ENCODE peak calls at places on chromosomes 13 and 19, in eight cellular contexts. A is foreskin fibroblast; H is CD4-positive, alpha-beta memory T cell; F is amniotic epithelial cell; Z is NB4; M is T-helper 17 cell; V is neural crest cell; T is fibroblast of lung. R is an unnamed sample.

GRCh38 chr13:40356011-40356410 is 310.4 kb downstream of the FOXO1 start:
- DNase-seq in Z (no peak), T (no peak), M (no peak), V (no peak), A (no peak), F (no peak), H (no peak), R (no peak)

GRCh38 chr19:14097532-14098151 is 7.1 kb upstream of the SAMD1 start:
- DNase-seq in Z (peak), V (no peak), H (no peak), T (no peak), M (no peak), A (no peak), F (no peak), R (peak)

GRCh38 chr13:105087941-105088340 is 1447.5 kb downstream of the EFNB2 start:
- DNase-seq in H (no peak), T (no peak), Z (no peak), F (no peak), V (no peak), M (no peak), A (no peak), R (no peak)

GRCh38 chr19:10544753-10545251 is 1.1 kb downstream of the ATG4D start:
- DNase-seq in T (no peak), A (peak), V (no peak), Z (peak), H (no peak), F (no peak), M (no peak), R (peak)

GRCh38 chr13:108155185-108156106 is 59.9 kb downstream of the LIG4 start:
- DNase-seq in A (peak), V (peak), M (peak), T (peak), H (peak), F (peak), Z (peak), R (peak)

GRCh38 chr13:76816394-76816793 is 69.8 kb downstream of the KCTD12 start:
- DNase-seq in A (no peak), H (no peak), V (no peak), T (no peak), F (no peak), Z (no peak), M (no peak), R (no peak)

GRCh38 chr19:36973021-36973843 is 57.1 kb downstream of the ZNF568 start:
- DNase-seq in F (peak), T (peak), H (peak), M (peak), V (no peak), A (peak), Z (no peak), R (peak)

GRCh38 chr13:57637515-57637914 is 6.0 kb downstream of the PCDH17 start:
- DNase-seq in T (no peak), H (no peak), M (no peak), V (no peak), A (no peak), F (no peak), Z (no peak), R (no peak)

GRCh38 chr19:33603377-33603776 is 18.4 kb upstream of the CHST8 start:
- DNase-seq in A (no peak), M (no peak), Z (no peak), V (no peak), F (no peak), H (no peak), T (no peak), R (no peak)

GRCh38 chr13:109569938-109570711 is 216.3 kb downstream of the IRS2 start:
- DNase-seq in V (no peak), H (peak), F (no peak), Z (peak), T (no peak), A (no peak), M (no peak), R (no peak)

GRCh38 chr19:51686171-51686570 is 7.0 kb upstream of the SPACA6 start:
- DNase-seq in F (no peak), A (peak), M (no peak), Z (no peak), H (no peak), T (no peak), V (no peak), R (no peak)

GRCh38 chr13:30376426-30377311 is 45.6 kb upstream of the UBE2L5 start:
- DNase-seq in H (peak), Z (peak), T (no peak), A (no peak), V (no peak), M (peak), F (no peak), R (no peak)

GRCh38 chr19:45470147-45471081 is 2.6 kb downstream of the FOSB start:
- DNase-seq in T (no peak), H (no peak), M (no peak), A (peak), Z (no peak), F (peak), V (no peak), R (no peak)

GRCh38 chr13:94214979-94215378 is 264.5 kb downstream of the DCT start:
- DNase-seq in T (no peak), M (no peak), V (no peak), A (no peak), Z (no peak), H (no peak), F (no peak), R (no peak)

GRCh38 chr13:102386461-102386860 is 15.4 kb downstream of the FGF14 start:
- DNase-seq in M (no peak), Z (no peak), H (no peak), A (no peak), F (no peak), V (no peak), T (no peak), R (no peak)

GRCh38 chr19:34274827-34275625 is 20.7 kb downstream of the GARRE1 start:
- DNase-seq in H (no peak), M (no peak), A (peak), F (peak), Z (no peak), T (peak), V (no peak), R (no peak)

GRCh38 chr19:41299046-41299754 is 10.8 kb upstream of the CCDC97 start:
- DNase-seq in Z (no peak), T (peak), M (no peak), A (no peak), V (no peak), H (no peak), F (no peak), R (no peak)

GRCh38 chr13:97366172-97366688 is 67.7 kb upstream of the RAP2A start:
- DNase-seq in M (no peak), F (no peak), Z (peak), V (no peak), A (peak), H (no peak), T (peak), R (no peak)

GRCh38 chr19:55255618-55256423 is 3.0 kb downstream of the PPP6R1 start:
- DNase-seq in F (peak), T (no peak), Z (peak), M (no peak), V (no peak), H (peak), A (peak), R (no peak)

GRCh38 chr13:112943309-112944125 is 25.5 kb upstream of the MCF2L start:
- DNase-seq in M (no peak), V (peak), F (no peak), H (peak), Z (peak), A (peak), T (peak), R (peak)

GRCh38 chr19:18669524-18669817 is 14.0 kb upstream of the CRTC1 start:
- DNase-seq in H (no peak), Z (no peak), T (peak), A (no peak), F (no peak), M (no peak), V (no peak), R (no peak)

GRCh38 chr13:74438911-74439310 is 304.7 kb upstream of the KLF12 start:
- DNase-seq in F (no peak), T (no peak), H (no peak), Z (no peak), A (no peak), M (no peak), V (no peak), R (no peak)

GRCh38 chr19:28691683-28692082 is 521.3 kb downstream of the UQCRFS1 start:
- DNase-seq in V (no peak), Z (no peak), T (no peak), A (peak), M (no peak), F (peak), H (no peak), R (no peak)

GRCh38 chr19:31955061-31955460 is 390.3 kb upstream of the ZNF507 start:
- DNase-seq in M (no peak), A (no peak), V (no peak), H (no peak), Z (no peak), T (no peak), F (no peak), R (no peak)

GRCh38 chr13:104837756-104838155 is 1697.7 kb downstream of the EFNB2 start:
- DNase-seq in F (peak), V (no peak), M (no peak), H (no peak), Z (peak), T (no peak), A (no peak), R (no peak)

GRCh38 chr13:32031025-32031814 is at the start of gene FRY:
- DNase-seq in H (peak), V (peak), Z (peak), F (peak), T (peak), M (peak), A (peak), R (peak)

GRCh38 chr13:65825039-65825438 is 1405.1 kb downstream of the PCDH9 start:
- DNase-seq in H (no peak), A (no peak), M (no peak), Z (no peak), T (no peak), F (no peak), V (no peak), R (no peak)

GRCh38 chr13:89695343-89696257 is 1651.9 kb upstream of the MIR17HG start:
- DNase-seq in M (no peak), V (peak), A (no peak), Z (peak), H (no peak), F (peak), T (peak), R (peak)

R was measured in endodermal cell.